ENCODE peak calls at places on chromosomes 5 and 9, in eight cellular contexts. One of them, this sample, is unnamed.

GRCh38 chr9:121561385-121562222 is 62.0 kb upstream of the GGTA1 start:
- DNase-seq in bronchial epithelial cell: no peak
- DNase-seq in PC-3: no peak
- DNase-seq in foreskin fibroblast: no peak
- DNase-seq in upper lobe of right lung: no peak
- DNase-seq in effector memory CD4-positive, alpha-beta T cell: no peak
- DNase-seq in mammary epithelial cell: no peak
- DNase-seq in retinal pigment epithelial cell: no peak
- DNase-seq in this sample: no peak

GRCh38 chr9:129285979-129286772 is 108.1 kb upstream of the IER5L start:
- DNase-seq in bronchial epithelial cell: no peak
- DNase-seq in PC-3: no peak
- DNase-seq in foreskin fibroblast: no peak
- DNase-seq in upper lobe of right lung: peak; percentile 57
- DNase-seq in effector memory CD4-positive, alpha-beta T cell: no peak
- DNase-seq in mammary epithelial cell: no peak
- DNase-seq in retinal pigment epithelial cell: no peak
- DNase-seq in this sample: no peak

GRCh38 chr5:41722359-41722950 is 147.8 kb downstream of the OXCT1 start:
- DNase-seq in bronchial epithelial cell: peak; percentile 6
- DNase-seq in PC-3: peak; percentile 30
- DNase-seq in foreskin fibroblast: no peak
- DNase-seq in upper lobe of right lung: no peak
- DNase-seq in effector memory CD4-positive, alpha-beta T cell: no peak
- DNase-seq in mammary epithelial cell: no peak
- DNase-seq in retinal pigment epithelial cell: no peak
- DNase-seq in this sample: no peak

GRCh38 chr5:54876561-54876960 is 108.8 kb downstream of the ESM1 start:
- DNase-seq in bronchial epithelial cell: no peak
- DNase-seq in PC-3: no peak
- DNase-seq in foreskin fibroblast: no peak
- DNase-seq in upper lobe of right lung: no peak
- DNase-seq in effector memory CD4-positive, alpha-beta T cell: no peak
- DNase-seq in mammary epithelial cell: no peak
- DNase-seq in retinal pigment epithelial cell: no peak
- DNase-seq in this sample: no peak

GRCh38 chr9:5838884-5839571 is 6.1 kb upstream of the ERMP1 start:
- DNase-seq in bronchial epithelial cell: peak; percentile 88
- DNase-seq in PC-3: peak; percentile 88
- DNase-seq in foreskin fibroblast: peak; percentile 53
- DNase-seq in upper lobe of right lung: no peak
- DNase-seq in effector memory CD4-positive, alpha-beta T cell: no peak
- DNase-seq in mammary epithelial cell: peak; percentile 87
- DNase-seq in retinal pigment epithelial cell: no peak
- DNase-seq in this sample: no peak

GRCh38 chr5:125575561-125576504 is 829.4 kb upstream of the ZNF608 start:
- DNase-seq in bronchial epithelial cell: no peak
- DNase-seq in PC-3: no peak
- DNase-seq in foreskin fibroblast: peak; percentile 36
- DNase-seq in upper lobe of right lung: no peak
- DNase-seq in effector memory CD4-positive, alpha-beta T cell: no peak
- DNase-seq in mammary epithelial cell: no peak
- DNase-seq in retinal pigment epithelial cell: peak; percentile 31
- DNase-seq in this sample: no peak

GRCh38 chr5:180113660-180114303 is 42.2 kb upstream of the RNF130 start:
- DNase-seq in bronchial epithelial cell: no peak
- DNase-seq in PC-3: no peak
- DNase-seq in foreskin fibroblast: no peak
- DNase-seq in upper lobe of right lung: peak; percentile 45
- DNase-seq in effector memory CD4-positive, alpha-beta T cell: no peak
- DNase-seq in mammary epithelial cell: no peak
- DNase-seq in retinal pigment epithelial cell: no peak
- DNase-seq in this sample: no peak

GRCh38 chr5:158819840-158820620 is 279.7 kb downstream of the EBF1 start:
- DNase-seq in bronchial epithelial cell: peak; percentile 67
- DNase-seq in PC-3: peak; percentile 53
- DNase-seq in foreskin fibroblast: peak; percentile 71
- DNase-seq in upper lobe of right lung: no peak
- DNase-seq in effector memory CD4-positive, alpha-beta T cell: no peak
- DNase-seq in mammary epithelial cell: peak; percentile 7
- DNase-seq in retinal pigment epithelial cell: no peak
- DNase-seq in this sample: no peak

GRCh38 chr5:147223951-147224791 is 10.7 kb upstream of the STK32A start:
- DNase-seq in bronchial epithelial cell: peak; percentile 51
- DNase-seq in PC-3: peak; percentile 55
- DNase-seq in foreskin fibroblast: no peak
- DNase-seq in upper lobe of right lung: no peak
- DNase-seq in effector memory CD4-positive, alpha-beta T cell: no peak
- DNase-seq in mammary epithelial cell: peak; percentile 21
- DNase-seq in retinal pigment epithelial cell: no peak
- DNase-seq in this sample: no peak

GRCh38 chr5:138824924-138825863 is 49.9 kb downstream of the LRRTM2 start:
- DNase-seq in bronchial epithelial cell: peak; percentile 13
- DNase-seq in PC-3: no peak
- DNase-seq in foreskin fibroblast: no peak
- DNase-seq in upper lobe of right lung: no peak
- DNase-seq in effector memory CD4-positive, alpha-beta T cell: no peak
- DNase-seq in mammary epithelial cell: no peak
- DNase-seq in retinal pigment epithelial cell: no peak
- DNase-seq in this sample: peak; percentile 21

GRCh38 chr5:150788974-150789373 is 10.4 kb downstream of the SMIM3 start:
- DNase-seq in bronchial epithelial cell: no peak
- DNase-seq in PC-3: no peak
- DNase-seq in foreskin fibroblast: no peak
- DNase-seq in upper lobe of right lung: no peak
- DNase-seq in effector memory CD4-positive, alpha-beta T cell: no peak
- DNase-seq in mammary epithelial cell: no peak
- DNase-seq in retinal pigment epithelial cell: no peak
- DNase-seq in this sample: no peak

GRCh38 chr9:34674440-34674839 is 12.0 kb upstream of the CCL27 start:
- DNase-seq in bronchial epithelial cell: no peak
- DNase-seq in PC-3: no peak
- DNase-seq in foreskin fibroblast: no peak
- DNase-seq in upper lobe of right lung: no peak
- DNase-seq in effector memory CD4-positive, alpha-beta T cell: no peak
- DNase-seq in mammary epithelial cell: no peak
- DNase-seq in retinal pigment epithelial cell: no peak
- DNase-seq in this sample: no peak

GRCh38 chr5:172608773-172609172 is 32.3 kb upstream of the NEURL1B start:
- DNase-seq in bronchial epithelial cell: no peak
- DNase-seq in PC-3: no peak
- DNase-seq in foreskin fibroblast: no peak
- DNase-seq in upper lobe of right lung: no peak
- DNase-seq in effector memory CD4-positive, alpha-beta T cell: no peak
- DNase-seq in mammary epithelial cell: no peak
- DNase-seq in retinal pigment epithelial cell: no peak
- DNase-seq in this sample: no peak

GRCh38 chr5:169416583-169417196 is 115.8 kb upstream of the SLIT3 start:
- DNase-seq in bronchial epithelial cell: no peak
- DNase-seq in PC-3: no peak
- DNase-seq in foreskin fibroblast: peak; percentile 83
- DNase-seq in upper lobe of right lung: no peak
- DNase-seq in effector memory CD4-positive, alpha-beta T cell: no peak
- DNase-seq in mammary epithelial cell: peak; percentile 86
- DNase-seq in retinal pigment epithelial cell: peak; percentile 89
- DNase-seq in this sample: no peak

GRCh38 chr9:76703270-76703669 is 61.0 kb upstream of the PCA3 start:
- DNase-seq in bronchial epithelial cell: no peak
- DNase-seq in PC-3: no peak
- DNase-seq in foreskin fibroblast: no peak
- DNase-seq in upper lobe of right lung: no peak
- DNase-seq in effector memory CD4-positive, alpha-beta T cell: no peak
- DNase-seq in mammary epithelial cell: no peak
- DNase-seq in retinal pigment epithelial cell: no peak
- DNase-seq in this sample: no peak

DNA sequence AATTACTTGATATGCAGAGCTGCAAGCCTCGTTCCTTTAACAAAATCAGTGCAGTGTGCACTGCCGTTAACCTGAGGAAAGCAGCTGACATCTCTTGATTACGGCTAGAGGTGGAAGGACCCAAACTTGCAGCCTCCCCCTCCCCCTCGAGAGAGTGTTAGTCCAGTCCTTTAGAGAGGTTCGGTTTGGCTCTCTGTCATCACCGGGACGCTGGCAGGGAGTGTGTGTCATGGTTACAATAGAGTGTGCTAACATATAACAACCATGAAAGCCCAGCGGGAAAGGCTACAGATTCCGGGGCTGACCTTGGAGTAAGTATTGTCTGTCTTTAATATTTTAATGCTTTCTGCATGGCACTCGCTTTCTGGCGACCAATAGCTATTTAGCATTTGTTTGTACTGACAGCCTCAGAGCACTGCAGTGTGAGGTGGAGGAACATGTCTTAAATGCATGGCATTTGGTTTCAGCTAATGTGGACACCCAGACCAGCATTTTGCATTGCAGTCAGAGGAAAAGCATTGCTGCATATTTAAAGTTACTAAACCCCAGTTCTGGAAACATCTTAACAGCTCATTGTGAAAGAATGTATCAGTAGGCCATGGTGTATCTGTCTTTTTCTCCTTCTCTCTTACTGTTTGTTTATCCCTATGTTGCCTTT is 237.5 kb downstream of the CD180 start:
- DNase-seq in bronchial epithelial cell: peak; percentile 74
- DNase-seq in PC-3: peak; percentile 45
- DNase-seq in foreskin fibroblast: peak; percentile 70
- DNase-seq in upper lobe of right lung: peak; percentile 66
- DNase-seq in effector memory CD4-positive, alpha-beta T cell: no peak
- DNase-seq in mammary epithelial cell: peak; percentile 45
- DNase-seq in retinal pigment epithelial cell: peak; percentile 19
- DNase-seq in this sample: no peak
- H3K4me3 ChIP-seq in bronchial epithelial cell: peak overlapping the region; percentile 15
- H3K4me3 ChIP-seq in PC-3: peak overlapping the region; percentile 60
- H3K4me3 ChIP-seq in foreskin fibroblast: peak overlapping the region; percentile 56
- H3K4me3 ChIP-seq in upper lobe of right lung: peak overlapping the region; percentile 39
- H3K4me3 ChIP-seq in effector memory CD4-positive, alpha-beta T cell: no peak overlapping the region
- H3K4me3 ChIP-seq in mammary epithelial cell: peak overlapping the region; percentile 45
- H3K4me3 ChIP-seq in retinal pigment epithelial cell: peak overlapping the region; percentile 30
- H3K4me3 ChIP-seq in this sample: no peak overlapping the region

DNA sequence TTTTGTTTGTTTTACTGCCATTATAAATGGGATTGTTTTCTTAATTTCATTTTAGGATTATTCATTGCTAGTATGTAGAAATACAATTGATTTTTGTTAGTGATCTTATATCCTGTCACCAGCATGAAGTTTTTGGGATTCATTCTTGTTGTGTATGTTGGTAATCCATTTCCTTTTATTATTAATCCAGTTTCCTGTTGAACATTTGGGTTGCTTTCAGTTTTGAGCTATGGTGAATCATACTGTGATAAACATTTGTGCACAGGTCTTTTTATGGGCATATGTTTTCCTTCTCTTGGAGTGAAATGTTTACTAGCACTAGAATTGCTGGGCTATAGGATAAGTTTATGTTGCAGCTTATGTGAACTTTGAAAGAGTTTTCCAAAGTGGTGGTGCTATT is 69.6 kb downstream of the MAN2A1 start:
- DNase-seq in bronchial epithelial cell: peak; percentile 56
- DNase-seq in PC-3: peak; percentile 45
- DNase-seq in foreskin fibroblast: peak; percentile 16
- DNase-seq in upper lobe of right lung: no peak
- DNase-seq in effector memory CD4-positive, alpha-beta T cell: no peak
- DNase-seq in mammary epithelial cell: peak; percentile 15
- DNase-seq in retinal pigment epithelial cell: no peak
- DNase-seq in this sample: no peak
- H3K4me3 ChIP-seq in bronchial epithelial cell: no peak overlapping the region
- H3K4me3 ChIP-seq in PC-3: no peak overlapping the region
- H3K4me3 ChIP-seq in foreskin fibroblast: no peak overlapping the region
- H3K4me3 ChIP-seq in upper lobe of right lung: no peak overlapping the region
- H3K4me3 ChIP-seq in effector memory CD4-positive, alpha-beta T cell: no peak overlapping the region
- H3K4me3 ChIP-seq in mammary epithelial cell: no peak overlapping the region
- H3K4me3 ChIP-seq in retinal pigment epithelial cell: no peak overlapping the region
- H3K4me3 ChIP-seq in this sample: no peak overlapping the region

GRCh38 chr5:128553747-128554146 is 15.7 kb upstream of the FBN2 start:
- DNase-seq in bronchial epithelial cell: no peak
- DNase-seq in PC-3: no peak
- DNase-seq in foreskin fibroblast: no peak
- DNase-seq in upper lobe of right lung: no peak
- DNase-seq in effector memory CD4-positive, alpha-beta T cell: no peak
- DNase-seq in mammary epithelial cell: no peak
- DNase-seq in retinal pigment epithelial cell: no peak
- DNase-seq in this sample: no peak

DNA sequence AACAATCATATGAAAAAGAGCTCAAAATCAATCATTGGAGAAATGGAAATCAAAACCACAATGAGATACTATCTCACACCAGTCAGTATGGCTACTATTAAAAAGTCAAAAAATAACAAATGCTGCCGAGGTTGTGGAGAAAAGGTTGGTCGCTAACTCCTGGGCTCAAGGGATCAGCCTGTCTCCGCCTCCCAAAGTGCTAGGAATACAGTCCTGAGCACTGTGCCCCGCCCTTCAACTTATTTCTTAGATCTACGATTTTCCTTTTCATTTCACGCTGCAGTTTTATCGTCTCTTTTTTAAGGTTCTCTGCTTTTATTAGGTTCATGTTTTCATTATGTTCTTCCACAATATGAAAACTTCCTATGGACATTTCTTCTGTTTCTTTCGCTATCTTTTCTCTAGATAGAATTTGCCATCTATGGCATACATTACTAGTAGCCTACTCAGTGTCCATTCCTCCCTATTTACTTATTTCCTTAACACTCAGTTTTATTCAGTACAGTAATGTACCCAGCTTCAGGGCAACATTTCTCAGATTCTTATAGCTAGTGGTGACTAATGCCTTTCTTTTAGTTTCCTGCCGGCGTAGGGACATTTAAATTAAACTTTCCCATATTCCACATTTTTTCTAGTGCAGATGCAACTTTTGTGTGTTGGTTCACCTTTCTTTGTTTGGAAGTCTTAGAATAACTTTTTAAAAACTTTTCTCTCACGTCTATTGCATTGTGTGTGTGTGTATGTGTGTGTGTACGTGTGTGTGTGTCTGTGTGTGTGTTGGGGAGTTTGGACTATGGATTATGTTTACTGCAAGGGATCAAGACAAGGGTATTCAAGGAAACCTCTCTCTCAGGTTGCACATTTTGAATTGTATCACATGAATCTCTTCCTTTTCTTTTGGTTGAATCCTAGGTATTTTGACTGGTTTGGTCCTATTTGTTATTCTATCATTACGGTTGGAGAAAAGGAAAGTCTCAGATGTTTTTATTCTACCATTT is 21.6 kb upstream of the FBN2 start:
- DNase-seq in bronchial epithelial cell: peak; percentile 41
- DNase-seq in PC-3: peak; percentile 50
- DNase-seq in foreskin fibroblast: peak; percentile 10
- DNase-seq in upper lobe of right lung: no peak
- DNase-seq in effector memory CD4-positive, alpha-beta T cell: no peak
- DNase-seq in mammary epithelial cell: peak; percentile 31
- DNase-seq in retinal pigment epithelial cell: no peak
- DNase-seq in this sample: no peak
- H3K4me3 ChIP-seq in bronchial epithelial cell: no peak overlapping the region
- H3K4me3 ChIP-seq in PC-3: no peak overlapping the region
- H3K4me3 ChIP-seq in foreskin fibroblast: no peak overlapping the region
- H3K4me3 ChIP-seq in upper lobe of right lung: no peak overlapping the region
- H3K4me3 ChIP-seq in effector memory CD4-positive, alpha-beta T cell: no peak overlapping the region
- H3K4me3 ChIP-seq in mammary epithelial cell: no peak overlapping the region
- H3K4me3 ChIP-seq in retinal pigment epithelial cell: no peak overlapping the region
- H3K4me3 ChIP-seq in this sample: no peak overlapping the region

DNA sequence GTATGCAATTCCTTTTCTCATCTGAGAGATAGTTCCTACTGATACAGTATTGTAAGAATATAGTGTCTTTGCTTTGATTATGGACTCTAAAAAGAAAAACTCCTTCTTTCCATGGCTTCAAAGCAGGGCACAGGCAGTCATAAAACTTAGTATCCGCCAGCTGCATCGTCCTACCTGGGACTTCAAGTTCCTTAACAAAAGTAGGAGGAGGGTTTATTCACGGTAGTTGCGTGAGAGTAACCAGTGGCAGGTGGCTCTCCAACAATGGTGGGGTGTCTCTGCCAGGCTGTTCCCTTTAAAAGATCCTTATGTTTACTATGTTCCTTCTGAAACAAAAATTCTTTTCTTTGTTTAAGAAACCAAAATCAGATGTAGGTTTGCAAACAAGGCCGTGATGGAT is 173.5 kb upstream of the DMAC1 start:
- DNase-seq in bronchial epithelial cell: no peak
- DNase-seq in PC-3: no peak
- DNase-seq in foreskin fibroblast: no peak
- DNase-seq in upper lobe of right lung: no peak
- DNase-seq in effector memory CD4-positive, alpha-beta T cell: no peak
- DNase-seq in mammary epithelial cell: no peak
- DNase-seq in retinal pigment epithelial cell: no peak
- DNase-seq in this sample: no peak
- H3K4me3 ChIP-seq in bronchial epithelial cell: no peak overlapping the region
- H3K4me3 ChIP-seq in PC-3: no peak overlapping the region
- H3K4me3 ChIP-seq in foreskin fibroblast: no peak overlapping the region
- H3K4me3 ChIP-seq in upper lobe of right lung: no peak overlapping the region
- H3K4me3 ChIP-seq in effector memory CD4-positive, alpha-beta T cell: no peak overlapping the region
- H3K4me3 ChIP-seq in mammary epithelial cell: no peak overlapping the region
- H3K4me3 ChIP-seq in retinal pigment epithelial cell: no peak overlapping the region
- H3K4me3 ChIP-seq in this sample: no peak overlapping the region

This sample was measured in Jurkat, Clone E6-1.